ENCODE peak calls at places on chromosomes 4 and X, in six cellular contexts. L is fibroblast of gingiva, I is pancreas, H is H9, P is mucosa of gallbladder, U is AG08396. S is an unnamed sample.

GRCh38 chrX:15072880-15073279 is 197.0 kb downstream of the ASB9 start:
- DNase-seq in L (no peak), I (no peak), H (no peak), P (no peak), U (no peak), S (no peak)

GRCh38 chrX:70398899-70399298 is 24.2 kb upstream of the GDPD2 start:
- DNase-seq in L (peak; percentile 24), I (no peak), H (no peak), P (no peak), U (no peak), S (no peak)

GRCh38 chr4:38967260-38968095 is 64.7 kb downstream of the TMEM156 start:
- DNase-seq in L (peak; percentile 97), I (no peak), H (no peak), P (peak; percentile 38), U (peak; percentile 63), S (no peak)

GRCh38 chr4:176745902-176746301 is 46.8 kb downstream of the VEGFC start:
- DNase-seq in L (no peak), I (no peak), H (no peak), P (no peak), U (no peak), S (no peak)

GRCh38 chr4:87007345-87008181 is 72.8 kb downstream of the AFF1 start:
- DNase-seq in L (peak; percentile 35), I (peak; percentile 76), H (no peak), P (peak; percentile 47), U (peak; percentile 41), S (peak; percentile 10)

GRCh38 chr4:61896717-61897116 is 696.6 kb downstream of the ADGRL3 start:
- DNase-seq in L (no peak), I (no peak), H (no peak), P (no peak), U (no peak), S (no peak)

GRCh38 chrX:128543114-128543513 is 490.9 kb upstream of the ACTRT1 start:
- DNase-seq in L (no peak), I (no peak), H (no peak), P (no peak), U (no peak), S (no peak)

GRCh38 chr4:80201326-80202151 is 4.2 kb downstream of the PRDM8 start:
- DNase-seq in L (peak; percentile 42), I (no peak), H (no peak), P (peak; percentile 42), U (no peak), S (no peak)

GRCh38 chrX:28922106-28922505 is 334.9 kb downstream of the IL1RAPL1 start:
- DNase-seq in L (no peak), I (no peak), H (no peak), P (no peak), U (no peak), S (no peak)

GRCh38 chr4:186981161-186981560 is 257.5 kb upstream of the FAT1 start:
- DNase-seq in L (peak; percentile 15), I (no peak), H (no peak), P (no peak), U (peak; percentile 12), S (no peak)

GRCh38 chrX:135410861-135411627 is 10.7 kb upstream of the SMIM10L2A start:
- DNase-seq in L (no peak), I (peak; percentile 26), H (no peak), P (no peak), U (no peak), S (no peak)

GRCh38 chr4:38728651-38729141 is 54.1 kb downstream of the TLR10 start:
- DNase-seq in L (no peak), I (no peak), H (peak; percentile 54), P (peak; percentile 58), U (no peak), S (no peak)